ENCODE peak calls at places on chromosomes 7 and 10, in nine cellular contexts. One of them, this sample, is unnamed.

GRCh38 chr10:116408716-116409115 is 18.9 kb upstream of the PNLIPRP3 start:
- DNase-seq in T-helper 9 cell: no peak
- DNase-seq in mammary epithelial cell: no peak
- DNase-seq in A172: no peak
- DNase-seq in GM04504: no peak
- DNase-seq in ELR: no peak
- DNase-seq in posterior cingulate gyrus: no peak
- DNase-seq in astrocyte of the hippocampus: no peak
- DNase-seq in caudate nucleus: no peak
- DNase-seq in this sample: no peak

GRCh38 chr7:108234981-108235450 is 104.9 kb upstream of the LAMB4 start:
- DNase-seq in caudate nucleus: no peak
- DNase-seq in GM04504: no peak
- DNase-seq in A172: no peak
- DNase-seq in astrocyte of the hippocampus: no peak
- DNase-seq in T-helper 9 cell: no peak
- DNase-seq in mammary epithelial cell: no peak
- DNase-seq in ELR: no peak
- DNase-seq in posterior cingulate gyrus: no peak
- DNase-seq in this sample: no peak

GRCh38 chr7:92319243-92319642 is 73.5 kb downstream of the ANKIB1 start:
- DNase-seq in mammary epithelial cell: no peak
- DNase-seq in caudate nucleus: no peak
- DNase-seq in A172: no peak
- DNase-seq in T-helper 9 cell: no peak
- DNase-seq in GM04504: no peak
- DNase-seq in ELR: no peak
- DNase-seq in posterior cingulate gyrus: no peak
- DNase-seq in astrocyte of the hippocampus: no peak
- DNase-seq in this sample: no peak

GRCh38 chr7:71244023-71244422 is 112.1 kb downstream of the GALNT17 start:
- DNase-seq in posterior cingulate gyrus: no peak
- DNase-seq in mammary epithelial cell: no peak
- DNase-seq in GM04504: no peak
- DNase-seq in ELR: no peak
- DNase-seq in T-helper 9 cell: no peak
- DNase-seq in astrocyte of the hippocampus: peak
- DNase-seq in caudate nucleus: no peak
- DNase-seq in A172: no peak
- DNase-seq in this sample: no peak

GRCh38 chr7:50973814-50974213 is 191.1 kb upstream of the GRB10 start:
- DNase-seq in A172: no peak
- DNase-seq in GM04504: no peak
- DNase-seq in mammary epithelial cell: no peak
- DNase-seq in posterior cingulate gyrus: no peak
- DNase-seq in T-helper 9 cell: no peak
- DNase-seq in ELR: no peak
- DNase-seq in astrocyte of the hippocampus: no peak
- DNase-seq in caudate nucleus: no peak
- DNase-seq in this sample: no peak

GRCh38 chr7:55964261-55964801 is at the start of gene NIPSNAP2:
- DNase-seq in astrocyte of the hippocampus: peak
- DNase-seq in A172: no peak
- DNase-seq in T-helper 9 cell: peak
- DNase-seq in posterior cingulate gyrus: peak
- DNase-seq in ELR: peak
- DNase-seq in GM04504: peak
- DNase-seq in caudate nucleus: no peak
- DNase-seq in mammary epithelial cell: peak
- DNase-seq in this sample: peak

GRCh38 chr10:28788252-28788651 is 110.9 kb downstream of the BAMBI start:
- DNase-seq in A172: no peak
- DNase-seq in ELR: no peak
- DNase-seq in posterior cingulate gyrus: no peak
- DNase-seq in T-helper 9 cell: no peak
- DNase-seq in mammary epithelial cell: no peak
- DNase-seq in GM04504: no peak
- DNase-seq in astrocyte of the hippocampus: no peak
- DNase-seq in caudate nucleus: no peak
- DNase-seq in this sample: no peak

GRCh38 chr7:96416599-96416998 is 94.7 kb upstream of the SLC25A13 start:
- DNase-seq in mammary epithelial cell: no peak
- DNase-seq in ELR: no peak
- DNase-seq in posterior cingulate gyrus: no peak
- DNase-seq in T-helper 9 cell: no peak
- DNase-seq in A172: no peak
- DNase-seq in caudate nucleus: no peak
- DNase-seq in GM04504: no peak
- DNase-seq in astrocyte of the hippocampus: no peak
- DNase-seq in this sample: no peak

GRCh38 chr10:48760983-48761382 is 76.3 kb downstream of the WDFY4 start:
- DNase-seq in A172: no peak
- DNase-seq in T-helper 9 cell: no peak
- DNase-seq in GM04504: no peak
- DNase-seq in astrocyte of the hippocampus: no peak
- DNase-seq in posterior cingulate gyrus: no peak
- DNase-seq in caudate nucleus: no peak
- DNase-seq in mammary epithelial cell: no peak
- DNase-seq in ELR: no peak
- DNase-seq in this sample: no peak

GRCh38 chr7:81725496-81726117 is 44.2 kb downstream of the HGF start:
- DNase-seq in A172: peak
- DNase-seq in GM04504: peak
- DNase-seq in posterior cingulate gyrus: no peak
- DNase-seq in ELR: peak
- DNase-seq in astrocyte of the hippocampus: peak
- DNase-seq in mammary epithelial cell: no peak
- DNase-seq in caudate nucleus: no peak
- DNase-seq in T-helper 9 cell: no peak
- DNase-seq in this sample: no peak

GRCh38 chr10:89702121-89702480 is 711 bp downstream of the KIF20B start:
- DNase-seq in posterior cingulate gyrus: no peak
- DNase-seq in GM04504: no peak
- DNase-seq in A172: peak
- DNase-seq in T-helper 9 cell: peak
- DNase-seq in astrocyte of the hippocampus: peak
- DNase-seq in caudate nucleus: no peak
- DNase-seq in mammary epithelial cell: peak
- DNase-seq in ELR: peak
- DNase-seq in this sample: no peak

GRCh38 chr7:140977351-140978140 is 37.2 kb downstream of the MRPS33 start:
- DNase-seq in astrocyte of the hippocampus: no peak
- DNase-seq in T-helper 9 cell: no peak
- DNase-seq in GM04504: no peak
- DNase-seq in A172: no peak
- DNase-seq in mammary epithelial cell: no peak
- DNase-seq in posterior cingulate gyrus: no peak
- DNase-seq in caudate nucleus: no peak
- DNase-seq in ELR: no peak
- DNase-seq in this sample: no peak

GRCh38 chr10:110872984-110873569 is 1.3 kb downstream of the PDCD4 start:
- DNase-seq in caudate nucleus: no peak
- DNase-seq in GM04504: no peak
- DNase-seq in mammary epithelial cell: no peak
- DNase-seq in A172: no peak
- DNase-seq in ELR: peak
- DNase-seq in T-helper 9 cell: no peak
- DNase-seq in posterior cingulate gyrus: no peak
- DNase-seq in astrocyte of the hippocampus: no peak
- DNase-seq in this sample: no peak

GRCh38 chr7:28957822-28958234 is 302 bp downstream of the TRIL start:
- DNase-seq in GM04504: no peak
- DNase-seq in posterior cingulate gyrus: peak
- DNase-seq in astrocyte of the hippocampus: peak
- DNase-seq in mammary epithelial cell: no peak
- DNase-seq in A172: no peak
- DNase-seq in caudate nucleus: no peak
- DNase-seq in T-helper 9 cell: no peak
- DNase-seq in ELR: no peak
- DNase-seq in this sample: no peak

GRCh38 chr7:30253796-30254165 is 30.6 kb upstream of the ZNRF2 start:
- DNase-seq in ELR: no peak
- DNase-seq in T-helper 9 cell: no peak
- DNase-seq in A172: no peak
- DNase-seq in posterior cingulate gyrus: no peak
- DNase-seq in astrocyte of the hippocampus: no peak
- DNase-seq in caudate nucleus: no peak
- DNase-seq in mammary epithelial cell: no peak
- DNase-seq in GM04504: no peak
- DNase-seq in this sample: no peak

GRCh38 chr10:32379314-32379949 is 32.5 kb upstream of the EPC1 start:
- DNase-seq in astrocyte of the hippocampus: peak
- DNase-seq in mammary epithelial cell: peak
- DNase-seq in caudate nucleus: no peak
- DNase-seq in T-helper 9 cell: no peak
- DNase-seq in GM04504: peak
- DNase-seq in posterior cingulate gyrus: no peak
- DNase-seq in ELR: peak
- DNase-seq in A172: peak
- DNase-seq in this sample: no peak

GRCh38 chr7:29289156-29290021 is 94.8 kb downstream of the CHN2 start:
- DNase-seq in A172: no peak
- DNase-seq in mammary epithelial cell: no peak
- DNase-seq in ELR: no peak
- DNase-seq in astrocyte of the hippocampus: peak
- DNase-seq in GM04504: no peak
- DNase-seq in posterior cingulate gyrus: peak
- DNase-seq in T-helper 9 cell: no peak
- DNase-seq in caudate nucleus: peak
- DNase-seq in this sample: no peak

GRCh38 chr10:79487296-79488194 is 24.8 kb upstream of the EIF5AL1 start:
- DNase-seq in GM04504: peak
- DNase-seq in mammary epithelial cell: peak
- DNase-seq in ELR: peak
- DNase-seq in posterior cingulate gyrus: no peak
- DNase-seq in astrocyte of the hippocampus: peak
- DNase-seq in caudate nucleus: no peak
- DNase-seq in A172: peak
- DNase-seq in T-helper 9 cell: peak
- DNase-seq in this sample: no peak

GRCh38 chr7:139943391-139943790 is 114.3 kb downstream of the TBXAS1 start:
- DNase-seq in T-helper 9 cell: no peak
- DNase-seq in astrocyte of the hippocampus: no peak
- DNase-seq in ELR: no peak
- DNase-seq in GM04504: no peak
- DNase-seq in A172: no peak
- DNase-seq in caudate nucleus: peak
- DNase-seq in mammary epithelial cell: no peak
- DNase-seq in posterior cingulate gyrus: no peak
- DNase-seq in this sample: no peak

This sample was measured in T-helper 2 cell.